ENCODE peak calls at places on chromosomes 12 and 14, in seven cellular contexts. One of them, this sample, is unnamed.

GRCh38 chr12:96233941-96234461 is 39.8 kb downstream of the ELK3 start:
- DNase-seq in psoas muscle: peak
- DNase-seq in GM23248: peak
- DNase-seq in cardiac fibroblast: peak
- DNase-seq in foreskin fibroblast: peak
- DNase-seq in pancreas: peak
- DNase-seq in left ventricle myocardium inferior: peak
- DNase-seq in this sample: no peak

GRCh38 chr14:69500096-69500495 is 15.6 kb downstream of the PLEKHD1 start:
- DNase-seq in psoas muscle: no peak
- DNase-seq in GM23248: no peak
- DNase-seq in cardiac fibroblast: no peak
- DNase-seq in foreskin fibroblast: no peak
- DNase-seq in pancreas: no peak
- DNase-seq in left ventricle myocardium inferior: no peak
- DNase-seq in this sample: no peak

GRCh38 chr14:105926415-105927093 is 400.2 kb downstream of the TMEM121 start:
- DNase-seq in psoas muscle: no peak
- DNase-seq in GM23248: no peak
- DNase-seq in cardiac fibroblast: no peak
- DNase-seq in foreskin fibroblast: no peak
- DNase-seq in pancreas: no peak
- DNase-seq in left ventricle myocardium inferior: no peak
- DNase-seq in this sample: no peak

GRCh38 chr12:126354633-126355032 is 1289.4 kb downstream of the AACS start:
- DNase-seq in psoas muscle: no peak
- DNase-seq in GM23248: no peak
- DNase-seq in cardiac fibroblast: no peak
- DNase-seq in foreskin fibroblast: no peak
- DNase-seq in pancreas: no peak
- DNase-seq in left ventricle myocardium inferior: no peak
- DNase-seq in this sample: no peak

GRCh38 chr14:55381040-55381439 is 30.6 kb downstream of the ATG14 start:
- DNase-seq in psoas muscle: no peak
- DNase-seq in GM23248: no peak
- DNase-seq in cardiac fibroblast: no peak
- DNase-seq in foreskin fibroblast: no peak
- DNase-seq in pancreas: no peak
- DNase-seq in left ventricle myocardium inferior: no peak
- DNase-seq in this sample: no peak

GRCh38 chr14:52279405-52279804 is 11.9 kb downstream of the PTGDR start:
- DNase-seq in psoas muscle: no peak
- DNase-seq in GM23248: peak
- DNase-seq in cardiac fibroblast: peak
- DNase-seq in foreskin fibroblast: peak
- DNase-seq in pancreas: no peak
- DNase-seq in left ventricle myocardium inferior: no peak
- DNase-seq in this sample: no peak

GRCh38 chr14:68173227-68173972 is 353.8 kb downstream of the RAD51B start:
- DNase-seq in psoas muscle: no peak
- DNase-seq in GM23248: peak
- DNase-seq in cardiac fibroblast: no peak
- DNase-seq in foreskin fibroblast: peak
- DNase-seq in pancreas: no peak
- DNase-seq in left ventricle myocardium inferior: no peak
- DNase-seq in this sample: no peak

GRCh38 chr14:87847216-87847615 is 145.8 kb downstream of the GALC start:
- DNase-seq in psoas muscle: no peak
- DNase-seq in GM23248: no peak
- DNase-seq in cardiac fibroblast: no peak
- DNase-seq in foreskin fibroblast: peak
- DNase-seq in pancreas: no peak
- DNase-seq in left ventricle myocardium inferior: no peak
- DNase-seq in this sample: no peak

GRCh38 chr12:114777052-114777451 is 93.1 kb upstream of the TBX3 start:
- DNase-seq in psoas muscle: no peak
- DNase-seq in GM23248: peak
- DNase-seq in cardiac fibroblast: peak
- DNase-seq in foreskin fibroblast: peak
- DNase-seq in pancreas: no peak
- DNase-seq in left ventricle myocardium inferior: no peak
- DNase-seq in this sample: no peak

GRCh38 chr14:80095623-80096022 is 115.7 kb downstream of the DIO2 start:
- DNase-seq in psoas muscle: no peak
- DNase-seq in GM23248: peak
- DNase-seq in cardiac fibroblast: no peak
- DNase-seq in foreskin fibroblast: peak
- DNase-seq in pancreas: no peak
- DNase-seq in left ventricle myocardium inferior: no peak
- DNase-seq in this sample: no peak

GRCh38 chr14:105398044-105398725 is at the start of gene TEX22:
- DNase-seq in psoas muscle: peak
- DNase-seq in GM23248: peak
- DNase-seq in cardiac fibroblast: peak
- DNase-seq in foreskin fibroblast: peak
- DNase-seq in pancreas: peak
- DNase-seq in left ventricle myocardium inferior: peak
- DNase-seq in this sample: peak

GRCh38 chr14:49659526-49660455 is 24.7 kb upstream of the DNAAF2 start:
- DNase-seq in psoas muscle: no peak
- DNase-seq in GM23248: no peak
- DNase-seq in cardiac fibroblast: no peak
- DNase-seq in foreskin fibroblast: no peak
- DNase-seq in pancreas: no peak
- DNase-seq in left ventricle myocardium inferior: no peak
- DNase-seq in this sample: no peak

GRCh38 chr12:78060186-78060585 is 229.5 kb downstream of the NAV3 start:
- DNase-seq in psoas muscle: no peak
- DNase-seq in GM23248: peak
- DNase-seq in cardiac fibroblast: peak
- DNase-seq in foreskin fibroblast: peak
- DNase-seq in pancreas: no peak
- DNase-seq in left ventricle myocardium inferior: no peak
- DNase-seq in this sample: no peak

GRCh38 chr14:23883684-23884540 is 69.7 kb upstream of the DHRS4 start:
- DNase-seq in psoas muscle: no peak
- DNase-seq in GM23248: no peak
- DNase-seq in cardiac fibroblast: no peak
- DNase-seq in foreskin fibroblast: no peak
- DNase-seq in pancreas: no peak
- DNase-seq in left ventricle myocardium inferior: no peak
- DNase-seq in this sample: no peak

GRCh38 chr14:64700290-64700689 is 3.9 kb upstream of the PLEKHG3 start:
- DNase-seq in psoas muscle: no peak
- DNase-seq in GM23248: no peak
- DNase-seq in cardiac fibroblast: no peak
- DNase-seq in foreskin fibroblast: no peak
- DNase-seq in pancreas: no peak
- DNase-seq in left ventricle myocardium inferior: no peak
- DNase-seq in this sample: no peak

GRCh38 chr12:104738371-104738710 is 219.7 kb downstream of the SLC41A2 start:
- DNase-seq in psoas muscle: no peak
- DNase-seq in GM23248: no peak
- DNase-seq in cardiac fibroblast: no peak
- DNase-seq in foreskin fibroblast: no peak
- DNase-seq in pancreas: no peak
- DNase-seq in left ventricle myocardium inferior: no peak
- DNase-seq in this sample: no peak

GRCh38 chr14:53430870-53431269 is 277.7 kb upstream of the DDHD1 start:
- DNase-seq in psoas muscle: no peak
- DNase-seq in GM23248: no peak
- DNase-seq in cardiac fibroblast: no peak
- DNase-seq in foreskin fibroblast: peak
- DNase-seq in pancreas: no peak
- DNase-seq in left ventricle myocardium inferior: no peak
- DNase-seq in this sample: no peak

GRCh38 chr12:115233891-115234543 is 550.0 kb upstream of the TBX3 start:
- DNase-seq in psoas muscle: no peak
- DNase-seq in GM23248: no peak
- DNase-seq in cardiac fibroblast: no peak
- DNase-seq in foreskin fibroblast: peak
- DNase-seq in pancreas: no peak
- DNase-seq in left ventricle myocardium inferior: no peak
- DNase-seq in this sample: no peak

GRCh38 chr14:77183896-77184295 is 2.3 kb downstream of the TMEM63C start:
- DNase-seq in psoas muscle: no peak
- DNase-seq in GM23248: no peak
- DNase-seq in cardiac fibroblast: no peak
- DNase-seq in foreskin fibroblast: no peak
- DNase-seq in pancreas: no peak
- DNase-seq in left ventricle myocardium inferior: no peak
- DNase-seq in this sample: no peak

GRCh38 chr12:100992194-100992593 is 197.6 kb downstream of the ANO4 start:
- DNase-seq in psoas muscle: no peak
- DNase-seq in GM23248: no peak
- DNase-seq in cardiac fibroblast: no peak
- DNase-seq in foreskin fibroblast: no peak
- DNase-seq in pancreas: no peak
- DNase-seq in left ventricle myocardium inferior: no peak
- DNase-seq in this sample: no peak

GRCh38 chr14:94143239-94143638 is 13.8 kb upstream of the IFI27L2 start:
- DNase-seq in psoas muscle: no peak
- DNase-seq in GM23248: no peak
- DNase-seq in cardiac fibroblast: no peak
- DNase-seq in foreskin fibroblast: peak
- DNase-seq in pancreas: no peak
- DNase-seq in left ventricle myocardium inferior: no peak
- DNase-seq in this sample: peak

GRCh38 chr12:62562892-62563291 is 96.3 kb downstream of the MON2 start:
- DNase-seq in psoas muscle: no peak
- DNase-seq in GM23248: peak
- DNase-seq in cardiac fibroblast: peak
- DNase-seq in foreskin fibroblast: peak
- DNase-seq in pancreas: no peak
- DNase-seq in left ventricle myocardium inferior: no peak
- DNase-seq in this sample: no peak

GRCh38 chr14:73887704-73888459 is 1.2 kb downstream of the ZNF410 start:
- DNase-seq in psoas muscle: no peak
- DNase-seq in GM23248: peak
- DNase-seq in cardiac fibroblast: no peak
- DNase-seq in foreskin fibroblast: no peak
- DNase-seq in pancreas: no peak
- DNase-seq in left ventricle myocardium inferior: no peak
- DNase-seq in this sample: no peak
- H3K4me3 ChIP-seq in psoas muscle: peak
- H3K4me3 ChIP-seq in GM23248: peak
- H3K4me3 ChIP-seq in cardiac fibroblast: peak
- H3K4me3 ChIP-seq in foreskin fibroblast: peak
- H3K4me3 ChIP-seq in pancreas: peak
- H3K4me3 ChIP-seq in left ventricle myocardium inferior: peak
- H3K4me3 ChIP-seq in this sample: peak

GRCh38 chr12:64550758-64551157 is 59.5 kb upstream of the RASSF3 start:
- DNase-seq in psoas muscle: no peak
- DNase-seq in GM23248: no peak
- DNase-seq in cardiac fibroblast: no peak
- DNase-seq in foreskin fibroblast: no peak
- DNase-seq in pancreas: no peak
- DNase-seq in left ventricle myocardium inferior: no peak
- DNase-seq in this sample: no peak

GRCh38 chr12:64549108-64549507 is 61.2 kb upstream of the RASSF3 start:
- DNase-seq in psoas muscle: no peak
- DNase-seq in GM23248: no peak
- DNase-seq in cardiac fibroblast: no peak
- DNase-seq in foreskin fibroblast: no peak
- DNase-seq in pancreas: no peak
- DNase-seq in left ventricle myocardium inferior: no peak
- DNase-seq in this sample: no peak

GRCh38 chr12:64556231-64556630 is 54.1 kb upstream of the RASSF3 start:
- DNase-seq in psoas muscle: no peak
- DNase-seq in GM23248: peak
- DNase-seq in cardiac fibroblast: no peak
- DNase-seq in foreskin fibroblast: no peak
- DNase-seq in pancreas: no peak
- DNase-seq in left ventricle myocardium inferior: no peak
- DNase-seq in this sample: no peak

GRCh38 chr12:64551676-64552075 is 58.6 kb upstream of the RASSF3 start:
- DNase-seq in psoas muscle: no peak
- DNase-seq in GM23248: peak
- DNase-seq in cardiac fibroblast: peak
- DNase-seq in foreskin fibroblast: peak
- DNase-seq in pancreas: no peak
- DNase-seq in left ventricle myocardium inferior: no peak
- DNase-seq in this sample: no peak
- H3K4me3 ChIP-seq in psoas muscle: no peak
- H3K4me3 ChIP-seq in GM23248: no peak
- H3K4me3 ChIP-seq in cardiac fibroblast: no peak
- H3K4me3 ChIP-seq in foreskin fibroblast: no peak
- H3K4me3 ChIP-seq in pancreas: no peak
- H3K4me3 ChIP-seq in left ventricle myocardium inferior: no peak
- H3K4me3 ChIP-seq in this sample: no peak

DNA sequence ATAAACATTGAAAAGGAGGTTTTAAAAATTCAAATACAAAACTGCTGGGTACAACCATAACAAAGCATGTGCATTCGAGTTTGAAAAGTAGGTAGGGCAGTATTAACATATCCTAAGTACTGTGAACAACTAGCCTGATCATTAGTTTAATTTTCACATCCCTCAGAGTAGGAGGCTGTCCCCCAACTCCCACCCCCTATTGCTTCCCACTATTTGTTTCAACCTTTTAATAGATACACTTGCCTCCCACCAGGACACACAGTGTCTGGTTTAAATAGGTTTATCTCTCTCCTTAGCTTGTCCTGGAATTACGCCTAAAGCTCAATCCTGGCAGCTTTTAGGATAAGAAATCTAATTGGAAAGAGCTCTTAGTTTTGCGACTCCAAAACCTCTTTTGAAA is 2.1 kb downstream of the TAOK3 start:
- DNase-seq in psoas muscle: no peak
- DNase-seq in GM23248: no peak
- DNase-seq in cardiac fibroblast: no peak
- DNase-seq in foreskin fibroblast: no peak
- DNase-seq in pancreas: no peak
- DNase-seq in left ventricle myocardium inferior: no peak
- DNase-seq in this sample: no peak
- H3K4me3 ChIP-seq in psoas muscle: peak
- H3K4me3 ChIP-seq in GM23248: peak
- H3K4me3 ChIP-seq in cardiac fibroblast: peak
- H3K4me3 ChIP-seq in foreskin fibroblast: peak
- H3K4me3 ChIP-seq in pancreas: no peak
- H3K4me3 ChIP-seq in left ventricle myocardium inferior: peak
- H3K4me3 ChIP-seq in this sample: no peak

GRCh38 chr12:51324953-51325352 is 979 bp upstream of the BIN2 start:
- DNase-seq in psoas muscle: no peak
- DNase-seq in GM23248: no peak
- DNase-seq in cardiac fibroblast: no peak
- DNase-seq in foreskin fibroblast: no peak
- DNase-seq in pancreas: no peak
- DNase-seq in left ventricle myocardium inferior: no peak
- DNase-seq in this sample: no peak

GRCh38 chr12:51323966-51324895 is at the start of gene BIN2:
- DNase-seq in psoas muscle: peak
- DNase-seq in GM23248: no peak
- DNase-seq in cardiac fibroblast: no peak
- DNase-seq in foreskin fibroblast: no peak
- DNase-seq in pancreas: no peak
- DNase-seq in left ventricle myocardium inferior: peak
- DNase-seq in this sample: peak

GRCh38 chr12:51328587-51328986 is 4.6 kb upstream of the BIN2 start:
- DNase-seq in psoas muscle: no peak
- DNase-seq in GM23248: no peak
- DNase-seq in cardiac fibroblast: no peak
- DNase-seq in foreskin fibroblast: no peak
- DNase-seq in pancreas: no peak
- DNase-seq in left ventricle myocardium inferior: no peak
- DNase-seq in this sample: no peak

GRCh38 chr12:51329742-51330141 is 5.8 kb upstream of the BIN2 start:
- DNase-seq in psoas muscle: no peak
- DNase-seq in GM23248: no peak
- DNase-seq in cardiac fibroblast: no peak
- DNase-seq in foreskin fibroblast: no peak
- DNase-seq in pancreas: no peak
- DNase-seq in left ventricle myocardium inferior: no peak
- DNase-seq in this sample: no peak

GRCh38 chr12:51326762-51327439 is 2.9 kb upstream of the BIN2 start:
- DNase-seq in psoas muscle: peak
- DNase-seq in GM23248: peak
- DNase-seq in cardiac fibroblast: peak
- DNase-seq in foreskin fibroblast: peak
- DNase-seq in pancreas: no peak
- DNase-seq in left ventricle myocardium inferior: no peak
- DNase-seq in this sample: peak
- H3K4me3 ChIP-seq in psoas muscle: no peak
- H3K4me3 ChIP-seq in GM23248: peak
- H3K4me3 ChIP-seq in cardiac fibroblast: no peak
- H3K4me3 ChIP-seq in foreskin fibroblast: no peak
- H3K4me3 ChIP-seq in pancreas: no peak
- H3K4me3 ChIP-seq in left ventricle myocardium inferior: no peak
- H3K4me3 ChIP-seq in this sample: no peak

This sample was measured in DND-41.